ENCODE peak calls at places on chromosomes 3 and 15, in five cellular contexts. One of them, this sample, is unnamed. For H3K36me3, the result is how much of the 10 kb centered on the place peaks cover.

GRCh38 chr3:188939799-188940198 is 232.0 kb upstream of the TPRG1 start:
- DNase-seq in heart left ventricle: no peak
- DNase-seq in upper lobe of left lung: no peak
- DNase-seq in adrenal gland: no peak
- DNase-seq in GM12878: no peak
- DNase-seq in this sample: no peak

GRCh38 chr15:81334768-81335447 is 11.0 kb upstream of the STARD5 start:
- DNase-seq in heart left ventricle: no peak
- DNase-seq in upper lobe of left lung: no peak
- DNase-seq in adrenal gland: no peak
- DNase-seq in GM12878: no peak
- DNase-seq in this sample: no peak

GRCh38 chr15:82393671-82394070 is 35.9 kb upstream of the GOLGA6L9 start:
- DNase-seq in heart left ventricle: no peak
- DNase-seq in upper lobe of left lung: no peak
- DNase-seq in adrenal gland: no peak
- DNase-seq in GM12878: no peak
- DNase-seq in this sample: no peak

GRCh38 chr3:133827684-133828083 is 22.1 kb downstream of the SRPRB start:
- DNase-seq in heart left ventricle: no peak
- DNase-seq in upper lobe of left lung: no peak
- DNase-seq in adrenal gland: no peak
- DNase-seq in GM12878: no peak
- DNase-seq in this sample: no peak

GRCh38 chr3:172383306-172383796 is 64.9 kb downstream of the GHSR start:
- DNase-seq in heart left ventricle: no peak
- DNase-seq in upper lobe of left lung: no peak
- DNase-seq in adrenal gland: no peak
- DNase-seq in GM12878: no peak
- DNase-seq in this sample: no peak

GRCh38 chr3:107990926-107991325 is 99.9 kb downstream of the CD47 start:
- DNase-seq in heart left ventricle: no peak
- DNase-seq in upper lobe of left lung: no peak
- DNase-seq in adrenal gland: no peak
- DNase-seq in GM12878: no peak
- DNase-seq in this sample: no peak

GRCh38 chr3:42699511-42699971 is 3.1 kb downstream of the HHATL start:
- DNase-seq in heart left ventricle: no peak
- DNase-seq in upper lobe of left lung: peak
- DNase-seq in adrenal gland: no peak
- DNase-seq in GM12878: no peak
- DNase-seq in this sample: peak

GRCh38 chr15:78024883-78025282 is 52.6 kb downstream of the TBC1D2B start:
- DNase-seq in heart left ventricle: no peak
- DNase-seq in upper lobe of left lung: no peak
- DNase-seq in adrenal gland: no peak
- DNase-seq in GM12878: no peak
- DNase-seq in this sample: no peak

GRCh38 chr15:47885921-47886320 is 168.6 kb downstream of the SEMA6D start:
- DNase-seq in heart left ventricle: no peak
- DNase-seq in upper lobe of left lung: no peak
- DNase-seq in adrenal gland: no peak
- DNase-seq in GM12878: no peak
- DNase-seq in this sample: no peak

GRCh38 chr15:67021455-67021854 is 43.9 kb upstream of the SMAD3 start:
- DNase-seq in heart left ventricle: no peak
- DNase-seq in upper lobe of left lung: no peak
- DNase-seq in adrenal gland: no peak
- DNase-seq in GM12878: no peak
- DNase-seq in this sample: no peak

GRCh38 chr3:127339943-127340861 is 52.4 kb upstream of the PRR20G start:
- DNase-seq in heart left ventricle: no peak
- DNase-seq in upper lobe of left lung: no peak
- DNase-seq in adrenal gland: no peak
- DNase-seq in GM12878: no peak
- DNase-seq in this sample: no peak

GRCh38 chr3:29335438-29335837 is 54.6 kb downstream of the RBMS3 start:
- DNase-seq in heart left ventricle: peak
- DNase-seq in upper lobe of left lung: peak
- DNase-seq in adrenal gland: peak
- DNase-seq in GM12878: no peak
- DNase-seq in this sample: peak

GRCh38 chr15:92519709-92520108 is 126.0 kb downstream of the ST8SIA2 start:
- DNase-seq in heart left ventricle: no peak
- DNase-seq in upper lobe of left lung: no peak
- DNase-seq in adrenal gland: no peak
- DNase-seq in GM12878: no peak
- DNase-seq in this sample: no peak

GRCh38 chr3:10017636-10018292 is 8.5 kb upstream of the FANCD2 start:
- DNase-seq in heart left ventricle: no peak
- DNase-seq in upper lobe of left lung: no peak
- DNase-seq in adrenal gland: no peak
- DNase-seq in GM12878: no peak
- DNase-seq in this sample: no peak

GRCh38 chr15:75887178-75887577 is 16.5 kb upstream of the FBXO22 start:
- DNase-seq in heart left ventricle: no peak
- DNase-seq in upper lobe of left lung: no peak
- DNase-seq in adrenal gland: no peak
- DNase-seq in GM12878: no peak
- DNase-seq in this sample: no peak

GRCh38 chr15:63944681-63944955 is 101.7 kb downstream of the DAPK2 start:
- DNase-seq in heart left ventricle: no peak
- DNase-seq in upper lobe of left lung: no peak
- DNase-seq in adrenal gland: no peak
- DNase-seq in GM12878: no peak
- DNase-seq in this sample: no peak

GRCh38 chr15:59410448-59410896 is 27.5 kb upstream of the FAM81A start:
- DNase-seq in heart left ventricle: no peak
- DNase-seq in upper lobe of left lung: peak
- DNase-seq in adrenal gland: no peak
- DNase-seq in GM12878: peak
- DNase-seq in this sample: no peak

GRCh38 chr15:59105839-59106238 is 893 bp downstream of the CCNB2 start:
- DNase-seq in heart left ventricle: no peak
- DNase-seq in upper lobe of left lung: no peak
- DNase-seq in adrenal gland: no peak
- DNase-seq in GM12878: no peak
- DNase-seq in this sample: no peak

GRCh38 chr3:26281284-26281977 is 341.1 kb upstream of the LRRC3B start:
- DNase-seq in heart left ventricle: no peak
- DNase-seq in upper lobe of left lung: no peak
- DNase-seq in adrenal gland: no peak
- DNase-seq in GM12878: no peak
- DNase-seq in this sample: no peak

GRCh38 chr3:24311881-24312280 is 182.8 kb downstream of the THRB start:
- DNase-seq in heart left ventricle: no peak
- DNase-seq in upper lobe of left lung: no peak
- DNase-seq in adrenal gland: peak
- DNase-seq in GM12878: no peak
- DNase-seq in this sample: peak

GRCh38 chr15:52783191-52783829 is 6.8 kb downstream of the ONECUT1 start:
- DNase-seq in heart left ventricle: no peak
- DNase-seq in upper lobe of left lung: no peak
- DNase-seq in adrenal gland: peak
- DNase-seq in GM12878: no peak
- DNase-seq in this sample: no peak

GRCh38 chr3:69328103-69328755 is 57.7 kb downstream of the FRMD4B start:
- DNase-seq in heart left ventricle: no peak
- DNase-seq in upper lobe of left lung: no peak
- DNase-seq in adrenal gland: no peak
- DNase-seq in GM12878: no peak
- DNase-seq in this sample: no peak

GRCh38 chr15:33941279-33942063 is 26.8 kb upstream of the CHRM5 start:
- DNase-seq in heart left ventricle: no peak
- DNase-seq in upper lobe of left lung: no peak
- DNase-seq in adrenal gland: no peak
- DNase-seq in GM12878: no peak
- DNase-seq in this sample: no peak

GRCh38 chr3:184184546-184185234 is 1.3 kb upstream of the ABCF3 start:
- DNase-seq in heart left ventricle: no peak
- DNase-seq in upper lobe of left lung: no peak
- DNase-seq in adrenal gland: no peak
- DNase-seq in GM12878: no peak
- DNase-seq in this sample: no peak

GRCh38 chr3:189908646-189909045 is 212.1 kb downstream of the P3H2 start:
- DNase-seq in heart left ventricle: no peak
- DNase-seq in upper lobe of left lung: no peak
- DNase-seq in adrenal gland: no peak
- DNase-seq in GM12878: no peak
- DNase-seq in this sample: no peak

GRCh38 chr3:97930018-97930417 is 42.2 kb downstream of the RIOX2 start:
- DNase-seq in heart left ventricle: no peak
- DNase-seq in upper lobe of left lung: no peak
- DNase-seq in adrenal gland: no peak
- DNase-seq in GM12878: no peak
- DNase-seq in this sample: no peak

GRCh38 chr3:160140756-160141155 is 84.5 kb upstream of the C3orf80 start:
- DNase-seq in heart left ventricle: no peak
- DNase-seq in upper lobe of left lung: no peak
- DNase-seq in adrenal gland: no peak
- DNase-seq in GM12878: no peak
- DNase-seq in this sample: no peak

DNA sequence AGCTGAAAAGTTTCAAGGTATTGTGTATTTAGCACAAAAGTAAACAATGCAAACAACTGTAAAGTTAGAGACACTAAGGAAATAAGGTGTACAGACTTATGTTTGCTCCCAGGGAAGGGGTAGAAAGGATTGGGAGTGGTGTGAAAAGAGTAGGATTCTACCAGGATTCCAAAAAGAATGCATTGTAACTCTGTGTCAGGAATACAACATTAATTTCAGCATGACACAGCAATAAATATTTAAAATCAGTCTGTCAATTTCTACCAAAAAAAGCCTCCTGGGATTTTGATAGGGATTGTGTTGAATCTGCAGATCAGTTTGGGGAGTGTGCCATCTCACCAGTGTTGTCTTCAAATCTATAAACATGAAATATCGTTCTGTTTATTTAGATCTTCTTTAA is 73.4 kb downstream of the LRRC28 start:
- DNase-seq in heart left ventricle: no peak
- DNase-seq in upper lobe of left lung: no peak
- DNase-seq in adrenal gland: no peak
- DNase-seq in GM12878: no peak
- DNase-seq in this sample: no peak
- H3K4me3 ChIP-seq in heart left ventricle: no peak
- H3K4me3 ChIP-seq in upper lobe of left lung: no peak
- H3K4me3 ChIP-seq in adrenal gland: no peak
- H3K4me3 ChIP-seq in GM12878: no peak
- H3K4me3 ChIP-seq in this sample: no peak

GRCh38 chr15:84980196-84981053 is 1.2 kb upstream of the PDE8A start:
- DNase-seq in heart left ventricle: peak
- DNase-seq in upper lobe of left lung: peak
- DNase-seq in adrenal gland: peak
- DNase-seq in GM12878: peak
- DNase-seq in this sample: peak
- TF ChIP-seq POLR2A in heart left ventricle: peak
- TF ChIP-seq POLR2A in upper lobe of left lung: no peak
- TF ChIP-seq POLR2A in adrenal gland: peak
- TF ChIP-seq POLR2A in GM12878: peak
- TF ChIP-seq POLR2A in this sample: peak

GRCh38 chr3:13068269-13069010 is 4.8 kb downstream of the IQSEC1 start:
- DNase-seq in heart left ventricle: no peak
- DNase-seq in upper lobe of left lung: no peak
- DNase-seq in adrenal gland: no peak
- DNase-seq in GM12878: no peak
- DNase-seq in this sample: no peak
- H3K36me3 ChIP-seq in heart left ventricle: under half
- H3K36me3 ChIP-seq in upper lobe of left lung: under half
- H3K36me3 ChIP-seq in adrenal gland: under half
- H3K36me3 ChIP-seq in GM12878: under half
- H3K36me3 ChIP-seq in this sample: under half

GRCh38 chr3:170155604-170156003 is 25.9 kb downstream of the PHC3 start:
- DNase-seq in heart left ventricle: no peak
- DNase-seq in upper lobe of left lung: no peak
- DNase-seq in adrenal gland: no peak
- DNase-seq in GM12878: no peak
- DNase-seq in this sample: no peak

GRCh38 chr3:170159459-170159858 is 22.1 kb downstream of the PHC3 start:
- DNase-seq in heart left ventricle: no peak
- DNase-seq in upper lobe of left lung: no peak
- DNase-seq in adrenal gland: no peak
- DNase-seq in GM12878: no peak
- DNase-seq in this sample: no peak

GRCh38 chr3:170154084-170154483 is 27.4 kb downstream of the PHC3 start:
- DNase-seq in heart left ventricle: no peak
- DNase-seq in upper lobe of left lung: no peak
- DNase-seq in adrenal gland: no peak
- DNase-seq in GM12878: no peak
- DNase-seq in this sample: no peak

GRCh38 chr3:170159933-170160332 is 21.6 kb downstream of the PHC3 start:
- DNase-seq in heart left ventricle: no peak
- DNase-seq in upper lobe of left lung: no peak
- DNase-seq in adrenal gland: no peak
- DNase-seq in GM12878: no peak
- DNase-seq in this sample: no peak

DNA sequence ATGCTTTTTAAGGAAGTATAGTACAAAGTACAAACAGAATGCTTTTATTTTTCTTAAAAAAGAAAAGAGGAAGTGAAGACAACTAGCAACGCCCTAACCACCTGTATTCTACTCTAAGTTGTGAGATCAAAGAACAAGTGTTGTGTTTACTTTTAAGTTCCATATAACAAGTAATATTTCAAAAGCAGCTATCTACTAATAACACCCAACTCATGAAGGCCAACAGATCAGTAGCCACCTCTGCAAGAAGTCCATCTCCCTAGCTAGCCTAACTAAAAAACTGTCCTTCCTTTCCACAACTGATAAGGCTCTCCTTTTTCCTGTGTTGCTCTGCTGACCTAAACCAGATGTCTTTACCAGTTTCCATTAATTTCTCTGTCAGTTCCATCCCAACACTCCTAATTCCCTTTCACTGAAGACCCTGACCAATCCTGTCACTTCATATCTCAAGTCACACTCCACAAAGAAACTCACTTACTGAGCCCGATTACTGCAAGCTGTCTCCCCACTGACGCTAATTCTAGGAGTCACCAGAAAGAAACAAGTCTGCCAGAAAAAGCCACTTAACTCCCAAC is 26.9 kb downstream of the PHC3 start:
- DNase-seq in heart left ventricle: no peak
- DNase-seq in upper lobe of left lung: no peak
- DNase-seq in adrenal gland: no peak
- DNase-seq in GM12878: peak
- DNase-seq in this sample: no peak
- H3K4me3 ChIP-seq in heart left ventricle: no peak
- H3K4me3 ChIP-seq in upper lobe of left lung: no peak
- H3K4me3 ChIP-seq in adrenal gland: no peak
- H3K4me3 ChIP-seq in GM12878: peak
- H3K4me3 ChIP-seq in this sample: no peak

This sample was measured in ovary.